ENCODE peak calls at places on chromosomes 13 and 19, in six cellular contexts. Z is ascending aorta; Q is right atrium auricular region; Y is IMR-90; B is GDM1; F is stimulated activated CD8-positive, alpha-beta memory T cell treated with anti-CD3 and anti-CD28 coated beads, Interleukin-4, amount 100 ng/mL, for 1 hour. C is an unnamed sample.

GRCh38 chr19:53908106-53908932 is 759 bp upstream of the CACNG7 start:
- DNase-seq in Z (no peak), Q (no peak), Y (peak), B (no peak), F (no peak), C (no peak)

GRCh38 chr13:110377178-110378175 is 70.4 kb downstream of the COL4A2 start:
- DNase-seq in Z (no peak), Q (no peak), Y (no peak), B (no peak), F (no peak), C (no peak)

GRCh38 chr19:45598267-45599011 is 3.6 kb downstream of the GPR4 start:
- DNase-seq in Z (no peak), Q (no peak), Y (no peak), B (no peak), F (no peak), C (no peak)

GRCh38 chr19:53537523-53538377 is at the start of gene ZNF331:
- DNase-seq in Z (peak), Q (peak), Y (peak), B (peak), F (peak), C (peak)

GRCh38 chr13:95087746-95088305 is 213.4 kb downstream of the ABCC4 start:
- DNase-seq in Z (no peak), Q (no peak), Y (peak), B (peak), F (no peak), C (no peak)

GRCh38 chr13:94009696-94010095 is 469.8 kb downstream of the DCT start:
- DNase-seq in Z (no peak), Q (no peak), Y (peak), B (no peak), F (no peak), C (no peak)

GRCh38 chr13:46126552-46127171 is 21.8 kb upstream of the CPB2 start:
- DNase-seq in Z (no peak), Q (no peak), Y (peak), B (peak), F (peak), C (peak)

GRCh38 chr19:38647368-38647965 is at the start of gene ACTN4:
- DNase-seq in Z (peak), Q (peak), Y (peak), B (peak), F (peak), C (peak)

GRCh38 chr13:113009743-113010509 is 40.9 kb downstream of the MCF2L start:
- DNase-seq in Z (no peak), Q (no peak), Y (no peak), B (no peak), F (no peak), C (no peak)

GRCh38 chr19:45879971-45880370 is 6.0 kb downstream of the IRF2BP1 start:
- DNase-seq in Z (no peak), Q (no peak), Y (no peak), B (no peak), F (no peak), C (no peak)

GRCh38 chr19:29690842-29691241 is 24.2 kb downstream of the C19orf12 start:
- DNase-seq in Z (no peak), Q (no peak), Y (peak), B (peak), F (no peak), C (no peak)

GRCh38 chr19:495440-496332 is 600 bp upstream of the MADCAM1 start:
- DNase-seq in Z (no peak), Q (no peak), Y (peak), B (no peak), F (no peak), C (no peak)

GRCh38 chr19:13831560-13832056 is 36.4 kb downstream of the ZSWIM4 start:
- DNase-seq in Z (no peak), Q (no peak), Y (no peak), B (no peak), F (no peak), C (no peak)

GRCh38 chr13:40477623-40478608 is 188.5 kb downstream of the FOXO1 start:
- DNase-seq in Z (peak), Q (peak), Y (no peak), B (no peak), F (no peak), C (no peak)

GRCh38 chr19:37928527-37929286 is 21.7 kb downstream of the SIPA1L3 start:
- DNase-seq in Z (no peak), Q (no peak), Y (no peak), B (peak), F (no peak), C (no peak)

GRCh38 chr13:30429721-30430694 is 7.7 kb downstream of the UBE2L5 start:
- DNase-seq in Z (no peak), Q (no peak), Y (peak), B (peak), F (no peak), C (no peak)

GRCh38 chr19:15448778-15449619 is 757 bp downstream of the WIZ start:
- DNase-seq in Z (no peak), Q (no peak), Y (no peak), B (no peak), F (no peak), C (no peak)

GRCh38 chr19:18297308-18297707 is 15.9 kb upstream of the JUND start:
- DNase-seq in Z (no peak), Q (no peak), Y (peak), B (no peak), F (no peak), C (no peak)

GRCh38 chr13:28753208-28753892 is 34.6 kb upstream of the SLC46A3 start:
- DNase-seq in Z (peak), Q (peak), Y (peak), B (peak), F (no peak), C (no peak)

GRCh38 chr13:45335397-45336024 is 5.5 kb downstream of the TPT1 start:
- DNase-seq in Z (no peak), Q (no peak), Y (no peak), B (no peak), F (no peak), C (no peak)

GRCh38 chr13:108269601-108270328 is at the start of gene TNFSF13B:
- DNase-seq in Z (no peak), Q (peak), Y (peak), B (peak), F (no peak), C (no peak)

GRCh38 chr19:51514866-51515481 is 13.4 kb upstream of the SIGLEC12 start:
- DNase-seq in Z (no peak), Q (no peak), Y (peak), B (peak), F (no peak), C (no peak)

GRCh38 chr19:55247621-55248099 is 11.2 kb downstream of the PPP6R1 start:
- DNase-seq in Z (no peak), Q (no peak), Y (no peak), B (no peak), F (no peak), C (no peak)

GRCh38 chr19:31312004-31312403 is 37.2 kb downstream of the TSHZ3 start:
- DNase-seq in Z (no peak), Q (no peak), Y (peak), B (no peak), F (no peak), C (no peak)

GRCh38 chr13:66410314-66410713 is 819.8 kb downstream of the PCDH9 start:
- DNase-seq in Z (no peak), Q (no peak), Y (no peak), B (no peak), F (no peak), C (no peak)

GRCh38 chr13:108609353-108609752 is 20.1 kb upstream of the MYO16 start:
- DNase-seq in Z (no peak), Q (no peak), Y (peak), B (no peak), F (no peak), C (no peak)

GRCh38 chr19:44050740-44051653 is 839 bp upstream of the ZNF223 start:
- DNase-seq in Z (no peak), Q (no peak), Y (no peak), B (no peak), F (no peak), C (no peak)

GRCh38 chr19:50823389-50824042 is at the start of gene KLK1:
- DNase-seq in Z (no peak), Q (no peak), Y (no peak), B (no peak), F (no peak), C (no peak)

GRCh38 chr19:3227054-3227626 is 2.7 kb downstream of the CELF5 start:
- DNase-seq in Z (no peak), Q (no peak), Y (no peak), B (no peak), F (no peak), C (no peak)

GRCh38 chr13:46010148-46010547 is 42.4 kb downstream of the ZC3H13 start:
- DNase-seq in Z (no peak), Q (no peak), Y (no peak), B (no peak), F (no peak), C (no peak)

GRCh38 chr19:14165986-14166385 is 29.6 kb upstream of the ASF1B start:
- DNase-seq in Z (no peak), Q (no peak), Y (no peak), B (no peak), F (no peak), C (no peak)